ENCODE peak calls at places on chromosomes 6 and 20, in nine cellular contexts. G, A, X, P, J, Q, Y, U and E are unnamed samples.

GRCh38 chr6:3085074-3085473 is 16.8 kb downstream of the RIPK1 start:
- DNase-seq in X (no peak), Q (no peak), Y (no peak), P (no peak), J (no peak), A (no peak), G (no peak), U (no peak), E (no peak)

GRCh38 chr6:52074155-52074554 is 13.3 kb downstream of the PKHD1 start:
- DNase-seq in P (no peak), X (no peak), Y (no peak), G (no peak), U (no peak), J (no peak), Q (no peak), A (no peak), E (no peak)

GRCh38 chr20:24657211-24657610 is 187.8 kb downstream of the SYNDIG1 start:
- DNase-seq in U (no peak), X (no peak), Q (no peak), J (no peak), Y (no peak), P (no peak), A (no peak), G (no peak), E (no peak)

GRCh38 chr6:6798430-6798829 is 209.9 kb downstream of the LY86 start:
- DNase-seq in P (no peak), X (no peak), Q (no peak), A (no peak), J (no peak), G (no peak), Y (no peak), U (no peak), E (no peak)

GRCh38 chr6:25637946-25638345 is 14.1 kb upstream of the SCGN start:
- DNase-seq in J (no peak), X (no peak), A (no peak), U (no peak), Y (no peak), Q (no peak), G (no peak), P (no peak), E (no peak)

GRCh38 chr6:8080338-8081151 is 16.4 kb upstream of the BLOC1S5 start:
- DNase-seq in A (no peak), X (no peak), Q (no peak), J (no peak), G (no peak), U (no peak), P (no peak), Y (no peak), E (no peak)

GRCh38 chr6:7974932-7975763 is 64.6 kb upstream of the TXNDC5 start:
- DNase-seq in Q (no peak), G (peak; percentile 89), Y (no peak), J (no peak), A (no peak), X (no peak), U (no peak), P (peak; percentile 95), E (peak; percentile 91)

GRCh38 chr6:111648100-111648499 is 42.4 kb upstream of the TRAF3IP2 start:
- DNase-seq in P (no peak), X (no peak), J (no peak), A (no peak), U (no peak), Q (no peak), Y (no peak), G (no peak), E (no peak)

GRCh38 chr6:136959471-136959891 is 37.4 kb downstream of the SLC35D3 start:
- DNase-seq in U (no peak), J (peak; percentile 49), Y (no peak), G (no peak), A (no peak), P (no peak), X (no peak), Q (no peak), E (no peak)